ENCODE peak calls at places on chromosomes 2 and 18, in five cellular contexts. S, D, Q, E and P are unnamed samples.

GRCh38 chr2:120805590-120805989 is 69.9 kb downstream of the GLI2 start:
- DNase-seq in S (no peak), D (no peak), Q (no peak), E (no peak), P (no peak)

GRCh38 chr2:230130668-230131364 is 62.1 kb upstream of the SLC16A14 start:
- DNase-seq in S (no peak), D (peak), Q (peak), E (peak), P (no peak)

GRCh38 chr2:210663574-210663973 is 107.2 kb downstream of the CPS1 start:
- DNase-seq in S (no peak), D (peak), Q (no peak), E (peak), P (no peak)

GRCh38 chr2:586518-587370 is 90.5 kb downstream of the TMEM18 start:
- DNase-seq in S (no peak), D (no peak), Q (peak), E (no peak), P (no peak)

GRCh38 chr2:226660524-226660923 is 139.1 kb downstream of the IRS1 start:
- DNase-seq in S (no peak), D (peak), Q (no peak), E (no peak), P (no peak)

GRCh38 chr2:55843096-55843991 is 80.2 kb downstream of the EFEMP1 start:
- DNase-seq in S (no peak), D (peak), Q (no peak), E (peak), P (no peak)

GRCh38 chr2:18473241-18473841 is 87.1 kb downstream of the RDH14 start:
- DNase-seq in S (no peak), D (peak), Q (no peak), E (no peak), P (no peak)

GRCh38 chr2:73256618-73256922 is 22.5 kb downstream of the CCT7 start:
- DNase-seq in S (no peak), D (no peak), Q (no peak), E (no peak), P (no peak)

GRCh38 chr2:42084231-42084671 is 36.4 kb downstream of the PKDCC start:
- DNase-seq in S (no peak), D (no peak), Q (no peak), E (peak), P (no peak)

GRCh38 chr2:26938399-26938798 is 32.0 kb upstream of the MAPRE3 start:
- DNase-seq in S (no peak), D (no peak), Q (no peak), E (no peak), P (no peak)

GRCh38 chr2:47964277-47964676 is 58.0 kb upstream of the FBXO11 start:
- DNase-seq in S (no peak), D (no peak), Q (no peak), E (no peak), P (no peak)

GRCh38 chr2:60560734-60561649 is 7.5 kb upstream of the BCL11A start:
- DNase-seq in S (peak), D (peak), Q (no peak), E (peak), P (no peak)

GRCh38 chr18:38350141-38350540 is 784.5 kb upstream of the CELF4 start:
- DNase-seq in S (no peak), D (no peak), Q (no peak), E (no peak), P (no peak)

DNA sequence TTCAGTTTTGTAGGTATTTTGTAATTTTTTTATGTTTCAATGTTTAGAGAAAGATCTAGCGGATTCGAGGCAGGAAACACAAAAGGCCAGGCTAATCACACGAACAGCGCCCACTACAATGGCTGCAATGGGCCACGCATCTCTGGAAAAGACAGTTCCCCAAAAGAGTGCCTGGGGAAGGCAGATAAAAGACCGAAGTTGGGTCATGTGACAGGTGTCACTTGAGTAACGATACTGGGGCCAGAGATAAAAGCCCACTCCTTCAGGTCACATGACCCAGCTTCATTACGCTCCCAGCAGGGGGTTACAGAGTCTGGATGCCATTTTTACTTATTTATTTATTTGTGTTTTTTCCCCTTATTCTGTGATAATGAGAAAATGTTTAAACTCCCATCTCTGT is 95.4 kb downstream of the CDK15 start:
- DNase-seq in S (no peak), D (no peak), Q (no peak), E (no peak), P (no peak)
- H3K4me3 ChIP-seq in S (no peak), D (no peak), Q (no peak), E (no peak), P (no peak)

DNA sequence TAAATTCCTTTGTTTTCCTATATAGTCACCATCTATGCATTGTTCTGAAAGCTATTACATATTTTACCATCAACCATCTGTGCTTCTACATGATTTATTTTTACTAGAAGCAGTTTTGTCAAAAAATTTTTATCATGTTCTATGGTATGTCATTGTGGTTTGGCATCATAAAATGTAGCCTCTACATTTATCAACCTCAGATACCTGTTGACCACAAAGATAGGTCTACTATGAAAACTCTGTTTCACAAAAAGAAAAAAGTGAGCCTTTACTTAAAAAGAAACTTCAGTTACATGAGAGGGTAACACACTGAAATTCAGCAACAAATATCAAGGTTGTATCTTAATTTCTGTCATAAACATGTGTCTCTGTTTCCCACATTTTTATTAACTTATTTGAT is 3.7 kb downstream of the BCL2 start:
- DNase-seq in S (no peak), D (no peak), Q (no peak), E (no peak), P (no peak)
- H3K4me3 ChIP-seq in S (peak), D (no peak), Q (no peak), E (no peak), P (no peak)

GRCh38 chr2:152228215-152228614 is 52.7 kb upstream of the STAM2 start:
- DNase-seq in S (no peak), D (peak), Q (no peak), E (no peak), P (no peak)
- H3K4me3 ChIP-seq in S (no peak), D (peak), Q (no peak), E (no peak), P (no peak)

GRCh38 chr2:75959724-75960123 is 249.0 kb upstream of the GCFC2 start:
- DNase-seq in S (no peak), D (no peak), Q (no peak), E (no peak), P (no peak)
- H3K4me3 ChIP-seq in S (no peak), D (no peak), Q (no peak), E (no peak), P (no peak)

GRCh38 chr2:30235008-30235655 is 3.8 kb downstream of the LBH start:
- DNase-seq in S (peak), D (peak), Q (no peak), E (no peak), P (no peak)
- H3K4me3 ChIP-seq in S (peak), D (peak), Q (no peak), E (peak), P (no peak)

GRCh38 chr2:196640031-196640548 is 575 bp downstream of the CCDC150 start:
- DNase-seq in S (no peak), D (no peak), Q (no peak), E (no peak), P (no peak)

GRCh38 chr2:196635156-196635555 is 4.4 kb upstream of the CCDC150 start:
- DNase-seq in S (no peak), D (peak), Q (no peak), E (no peak), P (no peak)

GRCh38 chr2:196639180-196640030 is at the start of gene CCDC150:
- DNase-seq in S (peak), D (peak), Q (peak), E (peak), P (peak)

GRCh38 chr2:196638765-196639164 is 750 bp upstream of the CCDC150 start:
- DNase-seq in S (no peak), D (no peak), Q (peak), E (no peak), P (no peak)
- H3K4me3 ChIP-seq in S (no peak), D (peak), Q (peak), E (peak), P (no peak)

GRCh38 chr2:98824256-98825042 is 93.5 kb upstream of the MGAT4A start:
- DNase-seq in S (no peak), D (no peak), Q (no peak), E (no peak), P (no peak)

GRCh38 chr2:98821629-98822135 is 90.8 kb upstream of the MGAT4A start:
- DNase-seq in S (no peak), D (no peak), Q (peak), E (no peak), P (no peak)

GRCh38 chr2:98822301-98823164 is 91.6 kb upstream of the MGAT4A start:
- DNase-seq in S (peak), D (peak), Q (peak), E (no peak), P (no peak)

GRCh38 chr2:98825043-98825350 is 94.1 kb upstream of the MGAT4A start:
- DNase-seq in S (no peak), D (no peak), Q (no peak), E (no peak), P (no peak)

GRCh38 chr2:98823196-98824166 is 92.5 kb upstream of the MGAT4A start:
- DNase-seq in S (peak), D (no peak), Q (peak), E (no peak), P (no peak)
- H3K4me3 ChIP-seq in S (no peak), D (no peak), Q (no peak), E (no peak), P (no peak)

GRCh38 chr18:79680891-79681339 is 1.3 kb downstream of the CTDP1 start:
- DNase-seq in S (no peak), D (no peak), Q (peak), E (no peak), P (no peak)
- H3K4me3 ChIP-seq in S (peak), D (peak), Q (peak), E (peak), P (peak)

GRCh38 chr2:64914247-64914646 is 75.0 kb upstream of the SLC1A4 start:
- DNase-seq in S (no peak), D (no peak), Q (no peak), E (no peak), P (no peak)

GRCh38 chr2:64915510-64915900 is 73.7 kb upstream of the SLC1A4 start:
- DNase-seq in S (no peak), D (no peak), Q (no peak), E (no peak), P (peak)

GRCh38 chr2:64914735-64915509 is 74.3 kb upstream of the SLC1A4 start:
- DNase-seq in S (no peak), D (peak), Q (no peak), E (no peak), P (peak)

GRCh38 chr2:64919261-64919660 is 69.9 kb upstream of the SLC1A4 start:
- DNase-seq in S (no peak), D (no peak), Q (no peak), E (no peak), P (peak)

DNA sequence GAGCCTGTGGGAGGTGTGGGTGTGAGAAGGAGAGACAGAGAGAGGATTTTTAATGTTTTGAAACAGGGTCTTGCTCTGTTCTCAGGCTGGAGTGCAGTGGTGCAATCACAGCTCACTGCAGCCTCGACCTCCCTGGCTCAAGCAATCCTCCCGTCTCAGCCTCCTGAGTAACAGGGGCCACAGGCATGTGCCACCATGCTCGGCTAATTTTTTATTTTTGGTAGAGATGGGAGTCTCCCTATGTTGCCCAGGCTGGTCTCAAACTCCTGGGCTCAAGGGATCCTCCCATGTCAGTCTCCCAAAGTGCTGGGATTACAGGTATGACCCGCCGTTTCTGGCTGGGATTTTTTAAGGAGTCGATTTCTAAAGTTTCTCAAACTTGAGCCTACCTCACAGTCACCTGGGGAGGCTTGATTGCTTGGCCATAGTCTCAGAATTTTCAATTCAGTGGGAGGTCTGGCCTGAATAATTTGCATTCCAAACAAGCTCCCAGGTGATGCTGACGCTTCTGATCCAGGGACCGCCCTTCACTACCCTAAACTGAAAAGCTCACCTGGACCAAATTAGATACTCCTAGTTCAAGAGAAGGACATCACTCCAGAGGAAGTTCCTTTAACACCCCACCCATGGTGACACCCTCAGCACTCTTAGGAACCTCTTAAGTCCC is 70.8 kb upstream of the SLC1A4 start:
- DNase-seq in S (no peak), D (no peak), Q (no peak), E (no peak), P (no peak)
- H3K4me3 ChIP-seq in S (peak), D (peak), Q (peak), E (peak), P (peak)

GRCh38 chr2:98748303-98749052 is 17.5 kb upstream of the MGAT4A start:
- DNase-seq in S (no peak), D (no peak), Q (no peak), E (no peak), P (no peak)
- H3K4me3 ChIP-seq in S (no peak), D (no peak), Q (no peak), E (no peak), P (no peak)